ENCODE peak calls at places on chromosomes 13 and 19, in nine cellular contexts. K is stomach, J is A549, T is esophagus muscularis mucosa, Z is GM12878, M is transverse colon, O is tibial nerve, P is ovary, R is suprapubic skin. V is an unnamed sample.

GRCh38 chr13:98110749-98111148 is 32.1 kb upstream of the FARP1 start:
- DNase-seq in J (no peak), R (no peak), M (no peak), T (no peak), Z (no peak), P (no peak), O (no peak), K (no peak), V (no peak)

GRCh38 chr13:22765566-22765965 is 415.2 kb upstream of the SGCG start:
- DNase-seq in K (no peak), O (no peak), J (no peak), Z (no peak), T (no peak), R (no peak), P (no peak), M (no peak), V (no peak)

GRCh38 chr13:95153647-95154405 is 147.4 kb downstream of the ABCC4 start:
- DNase-seq in O (no peak), J (no peak), M (no peak), T (no peak), P (no peak), R (no peak), Z (no peak), K (no peak), V (no peak)

GRCh38 chr13:44868397-44868796 is 120.9 kb downstream of the NUFIP1 start:
- DNase-seq in M (no peak), J (no peak), K (no peak), Z (peak), O (no peak), T (no peak), P (no peak), R (no peak), V (no peak)

GRCh38 chr13:34410653-34411052 is 531.4 kb upstream of the NBEA start:
- DNase-seq in K (no peak), T (no peak), O (no peak), J (no peak), Z (no peak), P (no peak), M (no peak), R (no peak), V (no peak)

GRCh38 chr19:35565016-35565856 is 1.8 kb upstream of the ATP4A start:
- DNase-seq in K (no peak), M (no peak), J (no peak), P (no peak), T (no peak), R (no peak), Z (no peak), O (no peak), V (no peak)

GRCh38 chr13:111117961-111118360 is 2.9 kb downstream of the ARHGEF7 start:
- DNase-seq in T (peak), K (no peak), P (no peak), O (no peak), M (no peak), Z (no peak), R (no peak), J (no peak), V (no peak)

GRCh38 chr13:27660511-27660910 is 38.8 kb downstream of the POLR1D start:
- DNase-seq in M (no peak), P (no peak), J (no peak), Z (no peak), K (no peak), T (no peak), R (no peak), O (no peak), V (no peak)

GRCh38 chr19:55179570-55180484 is at the start of gene SYT5:
- DNase-seq in K (peak), M (peak), J (peak), O (no peak), T (no peak), Z (no peak), P (no peak), R (no peak), V (no peak)

GRCh38 chr13:73556902-73557301 is 498.1 kb downstream of the KLF5 start:
- DNase-seq in J (no peak), O (no peak), P (no peak), K (no peak), R (no peak), T (no peak), M (no peak), Z (no peak), V (no peak)

GRCh38 chr19:53905787-53906186 is 3.3 kb upstream of the CACNG7 start:
- DNase-seq in R (no peak), K (no peak), O (no peak), Z (no peak), J (no peak), T (no peak), M (no peak), P (no peak), V (no peak)

GRCh38 chr19:10766681-10767201 is 48.9 kb downstream of the DNM2 start:
- DNase-seq in Z (no peak), O (no peak), P (peak), T (no peak), K (peak), J (no peak), M (no peak), R (no peak), V (no peak)

GRCh38 chr19:8506402-8506957 is 4.0 kb upstream of the PRAM1 start:
- DNase-seq in M (no peak), Z (no peak), P (no peak), T (no peak), O (no peak), J (peak), R (no peak), K (no peak), V (no peak)

GRCh38 chr19:43751466-43752220 is 3.1 kb downstream of the SMG9 start:
- DNase-seq in P (no peak), R (no peak), M (no peak), O (no peak), J (no peak), T (no peak), K (no peak), Z (no peak), V (no peak)

GRCh38 chr19:3441986-3442329 is 38.4 kb downstream of the SMIM24 start:
- DNase-seq in Z (no peak), P (no peak), R (no peak), M (no peak), O (no peak), K (no peak), J (no peak), T (no peak), V (peak)

GRCh38 chr19:19059837-19060611 is 3.8 kb upstream of the SLC25A42 start:
- DNase-seq in Z (no peak), M (no peak), P (no peak), R (no peak), J (no peak), T (no peak), O (no peak), K (no peak), V (no peak)

GRCh38 chr13:48653074-48654054 is at the start of gene CYSLTR2:
- DNase-seq in M (no peak), R (no peak), Z (peak), O (no peak), J (no peak), K (no peak), P (no peak), T (peak), V (no peak)

GRCh38 chr13:46885018-46885417 is 11.8 kb downstream of the HTR2A start:
- DNase-seq in K (no peak), O (no peak), P (no peak), T (no peak), R (no peak), J (no peak), M (no peak), Z (no peak), V (no peak)

GRCh38 chr19:37931941-37932655 is 25.1 kb downstream of the SIPA1L3 start:
- DNase-seq in T (no peak), J (peak), O (no peak), M (peak), K (peak), R (peak), P (peak), Z (no peak), V (peak)

DNA sequence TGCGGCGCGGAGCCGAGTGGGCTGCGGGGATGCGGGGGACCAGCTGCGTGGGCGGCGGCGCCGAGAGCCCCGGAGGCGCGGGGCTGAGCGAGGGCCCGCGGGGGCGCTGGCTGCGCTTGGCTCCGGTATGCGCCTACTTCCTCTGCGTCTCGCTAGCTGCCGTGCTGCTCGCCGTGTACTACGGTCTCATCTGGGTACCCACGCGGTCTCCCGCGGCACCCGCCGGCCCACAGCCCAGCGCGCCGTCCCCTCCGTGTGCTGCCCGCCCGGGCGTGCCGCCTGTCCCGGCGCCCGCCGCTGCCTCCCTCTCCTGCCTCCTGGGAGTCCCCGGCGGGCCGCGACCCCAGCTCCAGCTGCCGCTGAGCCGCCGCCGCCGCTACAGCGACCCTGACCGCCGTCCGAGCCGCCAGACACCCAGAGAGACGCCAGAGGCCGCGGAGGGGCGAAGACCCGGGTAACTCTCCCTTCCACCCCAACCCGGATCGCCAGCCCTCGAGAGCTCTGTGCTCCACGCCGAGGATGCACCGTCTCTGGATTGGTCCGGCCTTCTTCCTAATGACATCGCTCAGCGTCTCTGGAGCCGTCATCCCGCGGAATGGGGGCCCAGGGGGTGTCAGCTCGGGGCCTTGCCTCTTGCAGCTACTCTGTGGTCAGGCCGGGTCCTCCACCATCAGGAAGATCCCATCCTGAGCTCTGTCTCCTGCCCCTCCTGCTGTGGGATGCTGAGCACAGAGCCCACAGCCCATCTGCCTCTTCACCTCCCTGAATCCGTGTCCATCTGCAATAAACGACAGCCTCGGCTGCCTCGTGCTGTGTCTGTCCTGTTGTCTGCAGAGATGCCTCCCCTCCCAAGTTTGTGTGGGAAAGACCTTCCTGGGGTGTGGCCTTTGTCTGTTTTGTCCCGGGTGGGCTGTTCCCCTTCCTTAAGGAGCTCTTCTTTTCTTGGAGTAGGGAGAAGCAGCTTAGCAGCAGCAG is 493 bp downstream of the INAFM1 start:
- DNase-seq in M (peak), P (peak), T (no peak), K (no peak), Z (no peak), J (no peak), R (peak), O (no peak), V (no peak)
- TF ChIP-seq EP300 in M (no peak), P (no peak), T (no peak), K (no peak), Z (no peak), J (no peak), R (no peak), O (no peak), V (no peak)

DNA sequence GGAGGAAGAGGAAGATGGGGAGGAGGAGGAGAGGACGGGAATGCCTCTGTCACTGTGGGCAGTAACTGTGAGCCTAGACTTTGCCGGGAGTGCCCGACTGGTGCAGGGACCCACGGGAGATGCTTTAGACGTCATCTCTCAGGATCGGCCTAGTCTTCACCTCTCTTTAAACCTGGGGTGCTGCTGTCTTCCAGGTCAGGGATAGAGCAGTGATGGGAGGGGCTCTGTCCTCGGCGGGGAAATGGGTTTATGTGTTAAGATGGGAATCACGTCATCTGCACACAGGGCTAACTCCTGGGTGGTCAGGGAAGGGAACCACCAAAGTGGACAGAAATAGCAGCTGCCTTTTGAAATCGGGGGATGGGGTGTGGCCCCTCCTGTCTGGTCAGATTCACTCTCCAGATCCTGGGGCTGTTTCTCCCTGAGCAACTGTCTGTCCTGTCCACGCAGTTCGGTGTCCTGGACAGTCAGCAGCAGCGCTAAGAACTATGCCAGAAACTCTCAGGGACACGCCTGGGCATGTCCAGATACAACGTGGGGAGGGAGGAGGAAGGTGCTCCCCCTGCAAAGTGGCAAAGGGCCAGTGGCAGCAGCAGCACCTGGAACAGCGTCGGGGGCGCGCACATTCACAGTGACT is 26.8 kb downstream of the GAS6 start:
- DNase-seq in O (peak), K (peak), Z (no peak), T (no peak), R (no peak), M (no peak), J (peak), P (peak), V (no peak)
- TF ChIP-seq EP300 in O (peak), K (no peak), Z (no peak), T (peak), R (no peak), M (no peak), J (peak), P (no peak), V (no peak)

DNA sequence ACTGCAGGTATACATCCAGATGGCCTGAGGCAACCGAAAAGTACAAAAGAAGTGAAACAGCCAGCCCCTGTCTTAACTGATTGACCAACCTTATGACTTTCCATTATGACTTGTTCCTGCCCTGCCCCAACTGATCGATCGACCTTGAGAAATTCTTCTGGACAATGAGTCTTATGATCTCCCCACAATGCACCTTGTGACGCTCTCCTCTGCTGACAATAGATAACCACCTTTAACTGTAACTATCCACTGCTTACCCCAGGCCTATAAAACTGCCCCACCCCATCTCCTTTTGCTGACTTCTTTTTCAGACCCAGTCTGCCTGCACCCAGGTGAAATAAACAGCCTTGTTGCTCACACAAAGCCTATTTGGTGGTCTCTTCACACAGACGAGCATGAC is 11.2 kb downstream of the ZNF83 start:
- DNase-seq in K (no peak), T (no peak), O (no peak), J (no peak), R (no peak), M (no peak), Z (no peak), P (no peak), V (no peak)
- TF ChIP-seq EP300 in K (no peak), T (no peak), O (no peak), J (no peak), R (no peak), M (no peak), Z (no peak), P (no peak), V (no peak)

GRCh38 chr19:12453495-12453894 is 12.7 kb upstream of the ZNF443 start:
- DNase-seq in K (no peak), Z (no peak), R (no peak), O (no peak), P (no peak), T (no peak), J (no peak), M (peak), V (no peak)

GRCh38 chr19:12450817-12451216 is 10.0 kb upstream of the ZNF443 start:
- DNase-seq in O (no peak), K (no peak), P (no peak), M (no peak), T (no peak), R (no peak), Z (no peak), J (no peak), V (no peak)

GRCh38 chr19:12448808-12449207 is 8.0 kb upstream of the ZNF443 start:
- DNase-seq in K (no peak), J (no peak), T (no peak), M (no peak), R (no peak), P (no peak), O (no peak), Z (no peak), V (no peak)
- TF ChIP-seq EP300 in K (no peak), J (no peak), T (no peak), M (no peak), R (no peak), P (no peak), O (no peak), Z (no peak), V (no peak)

GRCh38 chr19:40365613-40366401 is 17.3 kb downstream of the PLD3 start:
- DNase-seq in R (no peak), J (peak), K (peak), O (peak), Z (no peak), T (no peak), P (peak), M (peak), V (peak)
- TF ChIP-seq EP300 in R (no peak), J (no peak), K (no peak), O (no peak), Z (no peak), T (no peak), P (no peak), M (no peak), V (no peak)

V was measured in upper lobe of left lung.